ENCODE peak calls at places on chromosomes 6 and 20, in four cellular contexts. S, H, J and K are unnamed samples.

GRCh38 chr6:89675949-89676753 is 37.6 kb upstream of the LYRM2 start:
- DNase-seq in S (no peak), H (no peak), J (no peak), K (peak)

GRCh38 chr20:53579581-53580375 is 13.9 kb downstream of the ZNF217 start:
- DNase-seq in S (no peak), H (peak), J (no peak), K (no peak)

GRCh38 chr6:52514514-52514913 is 62.3 kb downstream of the TRAM2 start:
- DNase-seq in S (no peak), H (peak), J (no peak), K (no peak)

GRCh38 chr20:10802201-10802600 is 128.4 kb upstream of the JAG1 start:
- DNase-seq in S (no peak), H (no peak), J (no peak), K (no peak)

GRCh38 chr20:19699132-19699971 is 58.7 kb upstream of the RIN2 start:
- DNase-seq in S (no peak), H (no peak), J (no peak), K (no peak)

GRCh38 chr6:43760799-43761168 is 9.2 kb upstream of the VEGFA start:
- DNase-seq in S (no peak), H (no peak), J (no peak), K (no peak)

GRCh38 chr6:144285548-144285797 is 338 bp downstream of the UTRN start:
- DNase-seq in S (no peak), H (no peak), J (no peak), K (no peak)

GRCh38 chr20:432208-432607 is 24.1 kb downstream of the RBCK1 start:
- DNase-seq in S (no peak), H (no peak), J (no peak), K (no peak)

GRCh38 chr6:106772270-106773142 is 143.1 kb downstream of the QRSL1 start:
- DNase-seq in S (no peak), H (no peak), J (no peak), K (no peak)

GRCh38 chr6:157335829-157336228 is 12.5 kb upstream of the TMEM242 start:
- DNase-seq in S (no peak), H (no peak), J (no peak), K (no peak)

GRCh38 chr6:68235192-68235812 is 399.8 kb upstream of the ADGRB3 start:
- DNase-seq in S (no peak), H (no peak), J (no peak), K (no peak)

GRCh38 chr6:26430787-26431186 is 9.5 kb upstream of the BTN3A3 start:
- DNase-seq in S (no peak), H (no peak), J (no peak), K (no peak)

GRCh38 chr6:142028527-142028926 is 104.2 kb upstream of the GJE1 start:
- DNase-seq in S (no peak), H (no peak), J (no peak), K (no peak)

GRCh38 chr6:131387706-131388455 is 185.1 kb upstream of the ARG1 start:
- DNase-seq in S (peak), H (no peak), J (no peak), K (no peak)

GRCh38 chr6:44058617-44059358 is 68.5 kb downstream of the MRPL14 start:
- DNase-seq in S (peak), H (peak), J (peak), K (no peak)

GRCh38 chr20:51440589-51440988 is 101.9 kb downstream of the NFATC2 start:
- DNase-seq in S (no peak), H (no peak), J (no peak), K (no peak)

GRCh38 chr6:85452441-85452881 is 2.6 kb downstream of the NT5E start:
- DNase-seq in S (no peak), H (no peak), J (peak), K (no peak)

GRCh38 chr6:147873826-147874225 is 365.3 kb downstream of the SAMD5 start:
- DNase-seq in S (no peak), H (no peak), J (no peak), K (no peak)

GRCh38 chr20:15063077-15063476 is 725.7 kb upstream of the FLRT3 start:
- DNase-seq in S (no peak), H (no peak), J (no peak), K (no peak)

GRCh38 chr6:140970485-140970884 is 1162.2 kb upstream of the GJE1 start:
- DNase-seq in S (no peak), H (no peak), J (no peak), K (no peak)

GRCh38 chr20:19291024-19291817 is 78.8 kb downstream of the SLC24A3 start:
- DNase-seq in S (no peak), H (no peak), J (no peak), K (no peak)

GRCh38 chr6:15268130-15268908 is 22.4 kb downstream of the JARID2 start:
- DNase-seq in S (peak), H (no peak), J (no peak), K (no peak)

GRCh38 chr6:166996406-166996805 is 2.8 kb upstream of the CEP43 start:
- DNase-seq in S (no peak), H (no peak), J (no peak), K (no peak)

GRCh38 chr6:169854083-169854725 is 102.8 kb downstream of the ERMARD start:
- DNase-seq in S (no peak), H (no peak), J (no peak), K (no peak)

GRCh38 chr20:11754451-11754850 is 163.2 kb upstream of the BTBD3 start:
- DNase-seq in S (no peak), H (no peak), J (no peak), K (peak)